ENCODE peak calls at places on chromosome 10, in four cellular contexts. One of them, this sample, is unnamed.

GRCh38 chr10:86607674-86608073 is 46.7 kb upstream of the OPN4 start:
- DNase-seq in heart left ventricle: no peak
- DNase-seq in thoracic aorta: no peak
- DNase-seq in aorta: no peak
- DNase-seq in this sample: no peak

GRCh38 chr10:127207081-127207480 is 10.7 kb upstream of the INSYN2A start:
- DNase-seq in heart left ventricle: no peak
- DNase-seq in thoracic aorta: no peak
- DNase-seq in aorta: no peak
- DNase-seq in this sample: no peak

GRCh38 chr10:99676435-99676834 is 17.1 kb downstream of the ENTPD7 start:
- DNase-seq in aorta: no peak
- DNase-seq in heart left ventricle: no peak
- DNase-seq in thoracic aorta: no peak
- DNase-seq in this sample: no peak

GRCh38 chr10:84523509-84523908 is 195.1 kb downstream of the CCSER2 start:
- DNase-seq in heart left ventricle: no peak
- DNase-seq in thoracic aorta: no peak
- DNase-seq in aorta: no peak
- DNase-seq in this sample: no peak

GRCh38 chr10:12513003-12513365 is 163.6 kb downstream of the CAMK1D start:
- DNase-seq in thoracic aorta: no peak
- DNase-seq in aorta: no peak
- DNase-seq in heart left ventricle: no peak
- DNase-seq in this sample: no peak

GRCh38 chr10:13352519-13352918 is 4.4 kb upstream of the SEPHS1 start:
- DNase-seq in aorta: no peak
- DNase-seq in thoracic aorta: no peak
- DNase-seq in heart left ventricle: no peak
- DNase-seq in this sample: no peak

GRCh38 chr10:51188013-51188412 is 113.7 kb downstream of the PRKG1 start:
- DNase-seq in thoracic aorta: no peak
- DNase-seq in aorta: no peak
- DNase-seq in heart left ventricle: no peak
- DNase-seq in this sample: no peak

GRCh38 chr10:71256661-71257030 is 44.3 kb downstream of the UNC5B start:
- DNase-seq in heart left ventricle: no peak
- DNase-seq in aorta: no peak
- DNase-seq in thoracic aorta: no peak
- DNase-seq in this sample: no peak

GRCh38 chr10:75357500-75357899 is 44.1 kb downstream of the ZNF503 start:
- DNase-seq in thoracic aorta: no peak
- DNase-seq in aorta: no peak
- DNase-seq in heart left ventricle: no peak
- DNase-seq in this sample: no peak

GRCh38 chr10:37146443-37146842 is 21.0 kb downstream of the ANKRD30A start:
- DNase-seq in aorta: no peak
- DNase-seq in thoracic aorta: no peak
- DNase-seq in heart left ventricle: no peak
- DNase-seq in this sample: no peak

GRCh38 chr10:5466451-5466996 is 32.8 kb downstream of the CALML5 start:
- DNase-seq in heart left ventricle: no peak
- DNase-seq in aorta: no peak
- DNase-seq in thoracic aorta: no peak
- DNase-seq in this sample: peak; percentile 93

GRCh38 chr10:62512732-62513475 is 138.7 kb downstream of the ZNF365 start:
- DNase-seq in heart left ventricle: no peak
- DNase-seq in thoracic aorta: no peak
- DNase-seq in aorta: no peak
- DNase-seq in this sample: peak; percentile 8

GRCh38 chr10:132883391-132883881 is 58.9 kb downstream of the CFAP46 start:
- DNase-seq in thoracic aorta: no peak
- DNase-seq in heart left ventricle: no peak
- DNase-seq in aorta: peak; percentile 21
- DNase-seq in this sample: no peak

GRCh38 chr10:132554991-132555647 is 17.5 kb downstream of the INPP5A start:
- DNase-seq in thoracic aorta: no peak
- DNase-seq in heart left ventricle: peak; percentile 64
- DNase-seq in aorta: peak; percentile 66
- DNase-seq in this sample: no peak

GRCh38 chr10:118216071-118216470 is 126.1 kb downstream of the FAM204A start:
- DNase-seq in thoracic aorta: no peak
- DNase-seq in aorta: no peak
- DNase-seq in heart left ventricle: no peak
- DNase-seq in this sample: no peak

GRCh38 chr10:5528989-5529701 is 4.4 kb downstream of the CALML3 start:
- DNase-seq in heart left ventricle: no peak
- DNase-seq in thoracic aorta: no peak
- DNase-seq in aorta: peak; percentile 32
- DNase-seq in this sample: no peak

GRCh38 chr10:44774676-44775401 is 136.3 kb upstream of the TMEM72 start:
- DNase-seq in aorta: no peak
- DNase-seq in thoracic aorta: no peak
- DNase-seq in heart left ventricle: no peak
- DNase-seq in this sample: no peak

GRCh38 chr10:118272090-118272775 is 69.9 kb downstream of the FAM204A start:
- DNase-seq in heart left ventricle: no peak
- DNase-seq in thoracic aorta: no peak
- DNase-seq in aorta: peak; percentile 50
- DNase-seq in this sample: no peak

GRCh38 chr10:119306964-119307363 is 99.6 kb downstream of the GRK5 start:
- DNase-seq in heart left ventricle: no peak
- DNase-seq in aorta: no peak
- DNase-seq in thoracic aorta: no peak
- DNase-seq in this sample: no peak

GRCh38 chr10:46554166-46554781 is 2.2 kb downstream of the GPRIN2 start:
- DNase-seq in thoracic aorta: no peak
- DNase-seq in heart left ventricle: no peak
- DNase-seq in aorta: no peak
- DNase-seq in this sample: no peak

GRCh38 chr10:118669020-118669766 is 73.7 kb upstream of the PRLHR start:
- DNase-seq in aorta: peak; percentile 66
- DNase-seq in thoracic aorta: no peak
- DNase-seq in heart left ventricle: no peak
- DNase-seq in this sample: no peak

GRCh38 chr10:6267941-6268340 is 65.2 kb downstream of the PFKFB3 start:
- DNase-seq in aorta: no peak
- DNase-seq in heart left ventricle: no peak
- DNase-seq in thoracic aorta: no peak
- DNase-seq in this sample: no peak

GRCh38 chr10:93701903-93702277 is 502 bp downstream of the FRA10AC1 start:
- DNase-seq in aorta: no peak
- DNase-seq in thoracic aorta: no peak
- DNase-seq in heart left ventricle: no peak
- DNase-seq in this sample: no peak

GRCh38 chr10:50381637-50382036 is 130.3 kb upstream of the ASAH2 start:
- DNase-seq in aorta: no peak
- DNase-seq in heart left ventricle: no peak
- DNase-seq in thoracic aorta: no peak
- DNase-seq in this sample: no peak

GRCh38 chr10:119343001-119343601 is 135.7 kb downstream of the GRK5 start:
- DNase-seq in aorta: no peak
- DNase-seq in thoracic aorta: no peak
- DNase-seq in heart left ventricle: no peak
- DNase-seq in this sample: no peak

GRCh38 chr10:132272767-132273090 is 35.0 kb downstream of the STK32C start:
- DNase-seq in thoracic aorta: no peak
- DNase-seq in heart left ventricle: no peak
- DNase-seq in aorta: no peak
- DNase-seq in this sample: no peak

GRCh38 chr10:101273330-101273729 is 44.1 kb upstream of the LBX1 start:
- DNase-seq in aorta: no peak
- DNase-seq in heart left ventricle: no peak
- DNase-seq in thoracic aorta: no peak
- DNase-seq in this sample: no peak

GRCh38 chr10:44947356-44948152 is 12.0 kb upstream of the RASSF4 start:
- DNase-seq in thoracic aorta: no peak
- DNase-seq in aorta: peak; percentile 56
- DNase-seq in heart left ventricle: peak; percentile 13
- DNase-seq in this sample: no peak

GRCh38 chr10:44557596-44558191 is 172.8 kb upstream of the CXCL12 start:
- DNase-seq in aorta: no peak
- DNase-seq in thoracic aorta: no peak
- DNase-seq in heart left ventricle: no peak
- DNase-seq in this sample: no peak

GRCh38 chr10:13528138-13528874 is 508 bp downstream of the BEND7 start:
- DNase-seq in thoracic aorta: no peak
- DNase-seq in aorta: no peak
- DNase-seq in heart left ventricle: peak; percentile 31
- DNase-seq in this sample: no peak

GRCh38 chr10:86053675-86054074 is 312.9 kb downstream of the GRID1 start:
- DNase-seq in thoracic aorta: no peak
- DNase-seq in heart left ventricle: no peak
- DNase-seq in aorta: no peak
- DNase-seq in this sample: no peak

GRCh38 chr10:94065344-94065743 is 71.6 kb downstream of the PLCE1 start:
- DNase-seq in aorta: no peak
- DNase-seq in heart left ventricle: no peak
- DNase-seq in thoracic aorta: no peak
- DNase-seq in this sample: no peak

GRCh38 chr10:100788027-100788900 is 42.9 kb downstream of the PAX2 start:
- DNase-seq in heart left ventricle: no peak
- DNase-seq in aorta: no peak
- DNase-seq in thoracic aorta: no peak
- DNase-seq in this sample: no peak

GRCh38 chr10:29166713-29167112 is 122.2 kb upstream of the LYZL1 start:
- DNase-seq in heart left ventricle: no peak
- DNase-seq in aorta: no peak
- DNase-seq in thoracic aorta: no peak
- DNase-seq in this sample: no peak

GRCh38 chr10:124717911-124718734 is 26.1 kb downstream of the FAM53B start:
- DNase-seq in aorta: no peak
- DNase-seq in heart left ventricle: no peak
- DNase-seq in thoracic aorta: no peak
- DNase-seq in this sample: no peak

GRCh38 chr10:18635995-18636394 is 15.4 kb downstream of the NSUN6 start:
- DNase-seq in heart left ventricle: no peak
- DNase-seq in thoracic aorta: no peak
- DNase-seq in aorta: no peak
- DNase-seq in this sample: no peak
- H3K27ac ChIP-seq in heart left ventricle: no peak overlapping the region
- H3K27ac ChIP-seq in thoracic aorta: no peak overlapping the region
- H3K27ac ChIP-seq in aorta: no peak overlapping the region
- H3K27ac ChIP-seq in this sample: no peak overlapping the region

GRCh38 chr10:73075829-73076228 is 20.8 kb downstream of the P4HA1 start:
- DNase-seq in aorta: no peak
- DNase-seq in thoracic aorta: no peak
- DNase-seq in heart left ventricle: no peak
- DNase-seq in this sample: no peak
- H3K27ac ChIP-seq in aorta: no peak overlapping the region
- H3K27ac ChIP-seq in thoracic aorta: no peak overlapping the region
- H3K27ac ChIP-seq in heart left ventricle: peak overlapping the region; percentile 78
- H3K27ac ChIP-seq in this sample: no peak overlapping the region

DNA sequence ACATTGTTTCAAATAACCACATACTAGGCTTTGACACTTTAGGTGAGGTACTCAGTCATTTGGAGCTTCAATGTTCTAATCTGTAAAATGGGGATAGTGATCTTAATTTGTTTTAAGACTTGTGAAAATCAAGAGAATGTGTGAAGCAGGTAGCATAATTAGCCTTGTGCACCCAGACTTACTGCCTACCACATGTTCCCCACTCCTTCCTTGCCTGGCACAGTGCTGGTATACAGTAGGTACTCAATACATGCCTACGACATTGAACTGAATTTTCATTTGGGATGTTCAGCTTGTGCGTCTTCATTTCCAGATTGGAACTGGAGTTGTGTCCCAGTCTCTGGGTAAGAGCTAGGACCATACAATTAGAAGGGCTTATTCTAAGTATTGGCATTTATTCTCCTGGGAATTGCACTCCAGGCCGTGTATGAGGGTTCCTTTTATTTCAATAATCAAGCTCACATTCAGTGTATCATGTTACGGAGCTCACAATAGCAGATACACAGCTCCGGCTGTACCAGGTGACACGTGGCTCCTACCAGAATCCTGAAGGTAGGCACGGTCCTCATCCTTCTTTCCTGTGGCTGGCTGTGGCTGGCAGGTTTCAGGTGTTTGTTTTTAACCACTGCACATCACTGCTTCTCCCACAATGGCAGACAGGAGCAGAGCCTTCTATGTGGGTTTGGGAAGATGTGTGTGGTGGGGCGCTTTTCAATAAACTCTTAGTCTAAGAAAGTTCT is 109.4 kb upstream of the PDCD4 start:
- DNase-seq in heart left ventricle: no peak
- DNase-seq in aorta: no peak
- DNase-seq in thoracic aorta: no peak
- DNase-seq in this sample: no peak
- H3K27ac ChIP-seq in heart left ventricle: peak overlapping the region; percentile 58
- H3K27ac ChIP-seq in aorta: peak overlapping the region; percentile 23
- H3K27ac ChIP-seq in thoracic aorta: peak overlapping the region; percentile 82
- H3K27ac ChIP-seq in this sample: no peak overlapping the region

GRCh38 chr10:3932597-3933380 is 147.8 kb upstream of the KLF6 start:
- DNase-seq in aorta: no peak
- DNase-seq in thoracic aorta: no peak
- DNase-seq in heart left ventricle: no peak
- DNase-seq in this sample: no peak

GRCh38 chr10:3935933-3936359 is 150.9 kb upstream of the KLF6 start:
- DNase-seq in aorta: peak; percentile 64
- DNase-seq in thoracic aorta: no peak
- DNase-seq in heart left ventricle: no peak
- DNase-seq in this sample: no peak

GRCh38 chr10:3935141-3935540 is 150.1 kb upstream of the KLF6 start:
- DNase-seq in aorta: peak; percentile 63
- DNase-seq in heart left ventricle: peak; percentile 56
- DNase-seq in thoracic aorta: no peak
- DNase-seq in this sample: no peak

GRCh38 chr10:3933733-3934132 is 148.7 kb upstream of the KLF6 start:
- DNase-seq in thoracic aorta: no peak
- DNase-seq in heart left ventricle: no peak
- DNase-seq in aorta: no peak
- DNase-seq in this sample: no peak

GRCh38 chr10:3936422-3937040 is 151.5 kb upstream of the KLF6 start:
- DNase-seq in heart left ventricle: no peak
- DNase-seq in thoracic aorta: no peak
- DNase-seq in aorta: no peak
- DNase-seq in this sample: no peak
- H3K27ac ChIP-seq in heart left ventricle: no peak overlapping the region
- H3K27ac ChIP-seq in thoracic aorta: peak overlapping the region; percentile 78
- H3K27ac ChIP-seq in aorta: no peak overlapping the region
- H3K27ac ChIP-seq in this sample: peak overlapping the region; percentile 54

DNA sequence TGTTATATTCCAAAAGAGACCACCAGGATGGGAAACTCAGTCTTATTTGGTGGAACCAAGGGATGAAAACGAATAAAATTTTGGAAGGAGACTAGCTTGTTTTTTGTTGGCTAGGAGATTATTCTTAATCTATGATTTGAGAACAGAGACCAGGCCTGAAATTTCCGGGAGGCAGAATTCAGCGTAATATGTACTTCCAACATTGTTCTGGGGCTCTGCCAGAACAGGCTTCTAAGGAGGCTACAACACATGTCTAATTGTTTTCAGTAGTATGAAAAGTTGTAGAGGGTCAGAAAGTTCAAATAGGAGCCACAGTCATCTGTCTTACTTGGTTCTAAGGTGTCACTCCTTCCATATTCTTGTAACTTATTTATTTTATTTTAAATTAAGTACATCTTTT is 1.7 kb downstream of the DDX21 start:
- DNase-seq in thoracic aorta: no peak
- DNase-seq in heart left ventricle: no peak
- DNase-seq in aorta: no peak
- DNase-seq in this sample: no peak
- H3K27ac ChIP-seq in thoracic aorta: peak overlapping the region; percentile 79
- H3K27ac ChIP-seq in heart left ventricle: no peak overlapping the region
- H3K27ac ChIP-seq in aorta: no peak overlapping the region
- H3K27ac ChIP-seq in this sample: peak overlapping the region; percentile 91